ENCODE peak calls at places on chromosomes 16 and 17, in four cellular contexts. Y is NCI-H1436, K is H54, C is EL. U is an unnamed sample.

GRCh38 chr16:86784267-86784626 is 205.9 kb downstream of the FOXL1 start:
- DNase-seq in Y (no peak), K (no peak), C (no peak), U (no peak)

GRCh38 chr17:36933174-36934143 is 3.8 kb upstream of the LHX1 start:
- DNase-seq in C (no peak), K (no peak), Y (no peak), U (no peak)

GRCh38 chr17:28925912-28926365 is 23.1 kb upstream of the DHRS13 start:
- DNase-seq in Y (no peak), C (peak; percentile 85), K (peak; percentile 72), U (peak; percentile 39)

GRCh38 chr17:38601539-38602351 is 4.0 kb downstream of the SRCIN1 start:
- DNase-seq in K (no peak), C (no peak), Y (peak; percentile 70), U (no peak)

GRCh38 chr17:81417049-81417878 is 22.0 kb downstream of the BAHCC1 start:
- DNase-seq in Y (no peak), K (no peak), C (peak; percentile 67), U (no peak)

GRCh38 chr16:14378131-14378551 is 251.9 kb downstream of the PARN start:
- DNase-seq in C (peak; percentile 73), K (no peak), Y (no peak), U (no peak)

GRCh38 chr17:77323413-77324171 is 182.8 kb downstream of the SEC14L1 start:
- DNase-seq in Y (no peak), K (no peak), C (peak; percentile 75), U (peak; percentile 40)

GRCh38 chr16:23534868-23535860 is 22.0 kb downstream of the EARS2 start:
- DNase-seq in K (no peak), Y (no peak), C (no peak), U (no peak)

GRCh38 chr17:8145811-8146210 is 6.4 kb downstream of the PER1 start:
- DNase-seq in C (no peak), K (no peak), Y (no peak), U (no peak)

GRCh38 chr16:11716330-11716729 is 26.3 kb downstream of the TXNDC11 start:
- DNase-seq in K (no peak), C (no peak), Y (no peak), U (no peak)

GRCh38 chr16:55505333-55506015 is 3.4 kb upstream of the LPCAT2 start:
- DNase-seq in C (no peak), Y (no peak), K (no peak), U (no peak)

GRCh38 chr16:24580665-24581064 is 41.3 kb downstream of the RBBP6 start:
- DNase-seq in Y (no peak), C (peak; percentile 38), K (no peak), U (peak; percentile 16)

GRCh38 chr17:77821114-77821513 is 137.4 kb upstream of the TNRC6C start:
- DNase-seq in K (no peak), C (no peak), Y (no peak), U (peak; percentile 13)

GRCh38 chr17:38749222-38750043 is 1.3 kb upstream of the PCGF2 start:
- DNase-seq in Y (peak; percentile 38), C (peak; percentile 89), K (peak; percentile 74), U (peak; percentile 92)

GRCh38 chr17:29760279-29760721 is 137.6 kb upstream of the CORO6 start:
- DNase-seq in K (no peak), C (peak; percentile 17), Y (no peak), U (peak; percentile 35)